ENCODE peak calls at places on chromosome 16, in eight cellular contexts. D is heart right ventricle, R is Panc1, X is mesothelial cell of epicardium, B is WTC11, V is left ventricle myocardium inferior, E is fibroblast of lung, J is mammary epithelial cell. W is an unnamed sample.

GRCh38 chr16:27109666-27110523 is 43.2 kb downstream of the C16orf82 start:
- DNase-seq in V (peak; percentile 87), B (peak; percentile 93), E (peak; percentile 49), R (no peak), J (peak; percentile 53), D (peak; percentile 88), X (peak; percentile 80), W (peak; percentile 30)

GRCh38 chr16:66357523-66357928 is 9.0 kb upstream of the CDH5 start:
- DNase-seq in E (peak; percentile 75), X (no peak), V (no peak), B (peak; percentile 47), J (peak; percentile 74), R (no peak), D (no peak), W (no peak)

GRCh38 chr16:88920618-88921602 is 54.5 kb upstream of the PABPN1L start:
- DNase-seq in V (peak; percentile 85), E (peak; percentile 55), X (no peak), R (no peak), B (no peak), D (peak; percentile 82), J (no peak), W (peak; percentile 42)

GRCh38 chr16:4081035-4081434 is 35.2 kb downstream of the ADCY9 start:
- DNase-seq in V (no peak), J (no peak), E (no peak), B (no peak), D (no peak), X (no peak), R (no peak), W (no peak)

GRCh38 chr16:5826332-5826731 is 728.7 kb upstream of the EEF2KMT start:
- DNase-seq in D (no peak), X (no peak), J (no peak), V (no peak), E (no peak), B (no peak), R (no peak), W (no peak)

GRCh38 chr16:17224859-17225258 is 245.9 kb downstream of the XYLT1 start:
- DNase-seq in R (no peak), B (no peak), X (no peak), D (peak; percentile 27), J (peak; percentile 29), E (peak; percentile 91), V (peak; percentile 30), W (no peak)

GRCh38 chr16:23171234-23171948 is 11.2 kb upstream of the SCNN1G start:
- DNase-seq in R (peak; percentile 48), X (no peak), B (no peak), E (peak; percentile 27), V (no peak), J (peak; percentile 77), D (no peak), W (no peak)

GRCh38 chr16:61890346-61890745 is 145.9 kb downstream of the CDH8 start:
- DNase-seq in V (no peak), B (no peak), X (no peak), E (no peak), R (no peak), D (no peak), J (no peak), W (no peak)

GRCh38 chr16:12459401-12459791 is 344.3 kb downstream of the CPPED1 start:
- DNase-seq in X (no peak), V (peak; percentile 36), J (no peak), D (peak; percentile 29), R (no peak), E (no peak), B (no peak), W (no peak)

GRCh38 chr16:30076276-30076791 is 540 bp downstream of the PPP4C start:
- DNase-seq in D (no peak), B (no peak), E (no peak), R (no peak), V (no peak), X (no peak), J (peak; percentile 42), W (no peak)

GRCh38 chr16:73268311-73268997 is 220.5 kb upstream of the ZFHX3 start:
- DNase-seq in R (no peak), E (peak; percentile 18), B (peak; percentile 50), V (no peak), X (no peak), D (no peak), J (no peak), W (no peak)

GRCh38 chr16:35732046-35732810 is 2272.8 kb downstream of the TP53TG3F start:
- DNase-seq in B (no peak), J (no peak), D (no peak), X (no peak), R (no peak), V (no peak), E (no peak), W (no peak)

GRCh38 chr16:67708368-67708771 is 10.7 kb downstream of the GFOD2 start:
- DNase-seq in R (no peak), B (no peak), V (no peak), X (no peak), D (no peak), J (peak; percentile 29), E (peak; percentile 5), W (no peak)

GRCh38 chr16:24838554-24839266 is 7.1 kb upstream of the SLC5A11 start:
- DNase-seq in B (no peak), J (peak; percentile 30), R (no peak), E (peak; percentile 73), D (no peak), X (no peak), V (no peak), W (no peak)

GRCh38 chr16:64339052-64339770 is 782.7 kb downstream of the CDH11 start:
- DNase-seq in V (no peak), B (no peak), J (no peak), D (no peak), R (no peak), X (no peak), E (peak; percentile 84), W (no peak)

GRCh38 chr16:73154063-73154870 is 106.3 kb upstream of the ZFHX3 start:
- DNase-seq in D (peak; percentile 25), J (no peak), B (no peak), X (no peak), R (no peak), V (peak; percentile 48), E (peak; percentile 5), W (no peak)

GRCh38 chr16:72850863-72851262 is 197.1 kb downstream of the ZFHX3 start:
- DNase-seq in X (no peak), R (no peak), V (no peak), D (no peak), E (peak; percentile 35), J (no peak), B (no peak), W (no peak)

GRCh38 chr16:89629827-89630610 is 16.6 kb downstream of the DPEP1 start:
- DNase-seq in D (no peak), V (no peak), E (no peak), B (no peak), R (no peak), X (no peak), J (no peak), W (no peak)

GRCh38 chr16:27080870-27081269 is 14.1 kb downstream of the C16orf82 start:
- DNase-seq in J (no peak), D (no peak), B (peak; percentile 37), E (no peak), X (no peak), V (no peak), R (no peak), W (no peak)

GRCh38 chr16:88861359-88861758 is 4.4 kb downstream of the TRAPPC2L start:
- DNase-seq in D (no peak), J (no peak), B (no peak), V (no peak), X (no peak), E (no peak), R (no peak), W (no peak)

GRCh38 chr16:81817296-81817695 is 38.2 kb downstream of the PLCG2 start:
- DNase-seq in X (no peak), R (no peak), V (no peak), D (no peak), E (no peak), J (no peak), B (no peak), W (no peak)

GRCh38 chr16:85303354-85303883 is 191.1 kb upstream of the CIBAR2 start:
- DNase-seq in B (peak; percentile 81), V (peak; percentile 60), D (peak; percentile 77), E (peak; percentile 29), J (peak; percentile 16), R (peak; percentile 22), X (peak; percentile 63), W (no peak)

GRCh38 chr16:54291981-54292487 is 5.4 kb upstream of the IRX3 start:
- DNase-seq in B (no peak), J (no peak), R (no peak), X (no peak), D (no peak), V (no peak), E (peak; percentile 40), W (no peak)

DNA sequence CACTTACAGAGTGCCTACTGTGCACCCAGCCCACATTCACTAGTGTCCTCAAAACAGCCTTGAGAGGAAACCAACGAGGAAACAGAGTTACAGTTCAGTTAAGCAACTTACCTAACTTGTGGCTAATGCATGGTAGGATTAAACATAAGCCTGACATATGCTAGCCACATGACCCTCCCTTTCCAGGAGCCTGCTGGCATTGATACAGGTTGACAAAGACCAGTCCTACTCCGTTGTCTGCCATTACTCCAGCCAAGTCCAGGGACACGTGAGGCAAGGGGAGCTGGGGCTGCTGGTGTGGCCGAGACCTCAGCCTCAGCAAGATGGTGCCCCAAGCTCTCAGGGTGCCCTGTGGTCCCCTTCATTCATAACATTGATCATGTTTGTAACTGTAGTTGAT is 37.9 kb downstream of the SNX20 start:
- DNase-seq in E (no peak), V (no peak), X (no peak), B (no peak), J (no peak), R (no peak), D (no peak), W (no peak)
- TF ChIP-seq CTCF in E (no peak), V (no peak), X (no peak), B (no peak), J (no peak), R (no peak), D (no peak), W (no peak)

GRCh38 chr16:86730597-86730996 is 152.2 kb downstream of the FOXL1 start:
- DNase-seq in R (no peak), D (no peak), B (no peak), X (no peak), E (no peak), V (no peak), J (no peak), W (no peak)
- TF ChIP-seq CTCF in R (no peak), D (no peak), B (no peak), X (no peak), E (no peak), V (no peak), J (no peak), W (no peak)

GRCh38 chr16:1941162-1941923 is 1.7 kb downstream of the MSRB1 start:
- DNase-seq in J (no peak), V (no peak), E (peak; percentile 96), B (peak; percentile 72), R (no peak), X (no peak), D (no peak), W (no peak)
- TF ChIP-seq CTCF in J (peak; percentile 54), V (no peak), E (no peak), B (no peak), R (peak; percentile 74), X (no peak), D (no peak), W (no peak)

GRCh38 chr16:87305505-87306391 is 11.4 kb downstream of the C16orf95 start:
- DNase-seq in D (no peak), E (no peak), V (no peak), B (peak; percentile 49), J (peak; percentile 41), R (no peak), X (no peak), W (no peak)
- TF ChIP-seq CTCF in D (no peak), E (no peak), V (no peak), B (no peak), J (peak; percentile 49), R (no peak), X (no peak), W (no peak)